ENCODE peak calls at places on chromosome 13, in eight cellular contexts. C is GM23338, K is stomach, D is sigmoid colon, T is HCT116, Y is K562, O is HepG2, Z is suprapubic skin. F is an unnamed sample. For H3K4me1, the result is how much of the 10 kb centered on the place peaks cover.

GRCh38 chr13:109256866-109257760 is 529.3 kb downstream of the IRS2 start:
- DNase-seq in C (peak), D (no peak), K (no peak), Y (no peak), T (peak), Z (no peak), O (peak), F (no peak)

GRCh38 chr13:21039097-21039800 is 22.1 kb downstream of the LATS2 start:
- DNase-seq in K (no peak), T (no peak), Z (no peak), C (no peak), Y (no peak), O (no peak), D (peak), F (no peak)

GRCh38 chr13:110949628-110950027 is 34.8 kb upstream of the ANKRD10 start:
- DNase-seq in O (no peak), T (no peak), C (no peak), K (no peak), D (no peak), Z (no peak), Y (no peak), F (no peak)

GRCh38 chr13:64074989-64075474 is 2659.4 kb upstream of the PCDH20 start:
- DNase-seq in K (peak), C (no peak), D (no peak), Z (no peak), Y (peak), T (no peak), O (peak), F (no peak)

GRCh38 chr13:111912453-111912866 is 154.5 kb upstream of the SOX1 start:
- DNase-seq in Y (no peak), T (no peak), O (no peak), D (peak), Z (peak), K (no peak), C (no peak), F (peak)

GRCh38 chr13:72506706-72507105 is 220.7 kb downstream of the MZT1 start:
- DNase-seq in C (no peak), K (no peak), T (no peak), Z (no peak), D (no peak), Y (no peak), O (no peak), F (no peak)

GRCh38 chr13:114021464-114022308 is 47.8 kb upstream of the C13orf46 start:
- DNase-seq in K (no peak), D (no peak), O (no peak), Y (no peak), C (no peak), Z (no peak), T (no peak), F (no peak)

GRCh38 chr13:81379183-81379582 is 1038.3 kb upstream of the SPRY2 start:
- DNase-seq in D (no peak), O (no peak), T (no peak), Y (no peak), C (no peak), K (no peak), Z (no peak), F (no peak)

GRCh38 chr13:110634558-110634957 is 19.2 kb downstream of the NAXD start:
- DNase-seq in D (no peak), Y (no peak), T (peak), Z (peak), K (no peak), O (no peak), C (no peak), F (no peak)

GRCh38 chr13:73984949-73985691 is 149.1 kb downstream of the KLF12 start:
- DNase-seq in D (no peak), O (no peak), Y (no peak), C (peak), K (no peak), Z (no peak), T (no peak), F (no peak)

GRCh38 chr13:107743983-107744382 is 471.4 kb downstream of the LIG4 start:
- DNase-seq in Y (no peak), O (no peak), C (no peak), D (no peak), K (no peak), Z (no peak), T (no peak), F (no peak)

GRCh38 chr13:35855531-35856019 is 275.6 kb downstream of the DCLK1 start:
- DNase-seq in T (peak), C (peak), Y (no peak), D (no peak), K (no peak), O (no peak), Z (no peak), F (no peak)

GRCh38 chr13:86825410-86825809 is 845.8 kb upstream of the SLITRK5 start:
- DNase-seq in Z (no peak), D (no peak), K (no peak), C (no peak), O (peak), Y (no peak), T (no peak), F (no peak)

GRCh38 chr13:79936368-79937136 is 404.4 kb downstream of the SPRY2 start:
- DNase-seq in D (no peak), O (peak), T (no peak), Y (no peak), K (no peak), Z (no peak), C (no peak), F (no peak)

GRCh38 chr13:71021810-71022422 is 845.1 kb downstream of the DACH1 start:
- DNase-seq in T (no peak), K (no peak), C (no peak), D (no peak), Z (no peak), Y (no peak), O (no peak), F (no peak)

GRCh38 chr13:104854698-104855097 is 1680.8 kb downstream of the EFNB2 start:
- DNase-seq in O (no peak), Z (no peak), Y (no peak), D (no peak), C (no peak), T (no peak), K (no peak), F (peak)

GRCh38 chr13:113789167-113789566 is 30.1 kb downstream of the TMEM255B start:
- DNase-seq in K (no peak), Z (no peak), T (no peak), Y (no peak), C (no peak), O (no peak), D (no peak), F (no peak)

GRCh38 chr13:35266412-35266811 is 210.1 kb downstream of the MAB21L1 start:
- DNase-seq in C (no peak), Y (no peak), T (no peak), D (no peak), Z (no peak), K (no peak), O (no peak), F (no peak)

GRCh38 chr13:40581277-40581579 is 85.2 kb downstream of the FOXO1 start:
- DNase-seq in K (no peak), O (no peak), C (no peak), D (no peak), T (no peak), Z (no peak), Y (no peak), F (no peak)

GRCh38 chr13:98214008-98214643 is 37.1 kb upstream of the RNF113B start:
- DNase-seq in K (no peak), Y (no peak), Z (no peak), T (no peak), D (no peak), O (no peak), C (no peak), F (no peak)

GRCh38 chr13:65783383-65783782 is 1446.8 kb downstream of the PCDH9 start:
- DNase-seq in T (no peak), Y (no peak), Z (no peak), K (no peak), C (no peak), O (no peak), D (no peak), F (peak)

GRCh38 chr13:89153941-89154340 is 1482.8 kb downstream of the SLITRK5 start:
- DNase-seq in Y (no peak), K (no peak), C (no peak), D (no peak), T (no peak), O (no peak), Z (no peak), F (no peak)

GRCh38 chr13:39894586-39894985 is 239.1 kb downstream of the COG6 start:
- DNase-seq in T (no peak), Z (no peak), D (no peak), K (no peak), O (no peak), Y (no peak), C (no peak), F (no peak)

GRCh38 chr13:48189122-48189521 is 43.9 kb upstream of the ITM2B start:
- DNase-seq in Z (no peak), D (no peak), Y (no peak), O (no peak), K (no peak), T (no peak), C (no peak), F (no peak)

GRCh38 chr13:21243045-21243842 is 66.8 kb downstream of the MRPL57 start:
- DNase-seq in O (no peak), Z (no peak), T (no peak), Y (peak), D (no peak), K (no peak), C (no peak), F (no peak)

GRCh38 chr13:75489502-75490263 is 7.7 kb upstream of the TBC1D4 start:
- DNase-seq in C (no peak), T (no peak), K (peak), O (peak), Z (no peak), D (no peak), Y (no peak), F (no peak)

GRCh38 chr13:61414686-61415664 is 674 bp downstream of the PCDH20 start:
- DNase-seq in C (peak), K (peak), D (peak), T (no peak), Y (no peak), O (peak), Z (no peak), F (peak)

GRCh38 chr13:59898066-59898465 is 265.7 kb downstream of the DIAPH3 start:
- DNase-seq in K (no peak), C (no peak), Z (no peak), O (no peak), Y (no peak), D (no peak), T (no peak), F (no peak)

GRCh38 chr13:104357672-104358314 is 1291.6 kb upstream of the SLC10A2 start:
- DNase-seq in Z (no peak), D (no peak), C (no peak), O (no peak), T (no peak), Y (no peak), K (no peak), F (no peak)

GRCh38 chr13:23949736-23950135 is 52.4 kb upstream of the C1QTNF9B start:
- DNase-seq in O (no peak), C (no peak), Y (no peak), T (no peak), K (no peak), D (no peak), Z (no peak), F (no peak)

GRCh38 chr13:33017410-33017929 is 1.2 kb downstream of the KL start:
- DNase-seq in O (peak), T (no peak), Z (no peak), D (peak), Y (peak), C (peak), K (peak), F (no peak)
- TF ChIP-seq POLR2AphosphoS5 in O (no peak), T (no peak), Z (no peak), D (peak), Y (no peak), C (no peak), K (peak), F (peak)

DNA sequence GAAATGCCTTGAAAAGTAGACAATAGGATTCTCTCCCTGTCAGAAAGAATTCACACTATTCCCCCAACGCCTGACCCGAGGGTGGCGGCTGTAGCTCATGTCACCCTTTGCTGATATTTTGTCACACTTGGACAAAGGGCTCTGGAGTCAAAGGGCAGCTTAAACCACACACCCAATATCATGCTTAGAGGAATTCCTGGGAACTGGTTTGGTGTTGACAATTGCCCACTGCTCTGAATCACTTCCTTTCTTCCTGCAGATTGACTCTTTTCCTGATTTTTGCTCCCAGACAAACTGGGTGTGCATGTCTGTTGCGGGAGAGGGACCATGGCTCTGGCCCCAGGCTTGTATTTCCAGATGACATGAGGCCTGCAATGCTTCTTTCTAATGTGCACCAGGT is 9.0 kb upstream of the SERP2 start:
- DNase-seq in Z (no peak), K (no peak), D (no peak), O (peak), T (peak), C (no peak), Y (no peak), F (no peak)
- H3K4me1 ChIP-seq in Z (under half), K (under half), D (under half), O (half or more), T (under half), C (under half), Y (under half), F (under half)

GRCh38 chr13:37680137-37680536 is 81.6 kb upstream of the POSTN start:
- DNase-seq in O (no peak), Y (no peak), K (no peak), D (no peak), Z (no peak), C (no peak), T (no peak), F (no peak)

GRCh38 chr13:37682496-37682895 is 83.9 kb upstream of the POSTN start:
- DNase-seq in O (no peak), D (no peak), C (no peak), T (no peak), Y (peak), Z (no peak), K (no peak), F (no peak)

GRCh38 chr13:37685206-37685605 is 86.6 kb upstream of the POSTN start:
- DNase-seq in O (no peak), C (no peak), K (no peak), D (no peak), T (no peak), Z (no peak), Y (no peak), F (no peak)

GRCh38 chr13:37679043-37679442 is 80.5 kb upstream of the POSTN start:
- DNase-seq in D (no peak), T (no peak), Z (no peak), O (no peak), Y (no peak), K (no peak), C (no peak), F (no peak)

DNA sequence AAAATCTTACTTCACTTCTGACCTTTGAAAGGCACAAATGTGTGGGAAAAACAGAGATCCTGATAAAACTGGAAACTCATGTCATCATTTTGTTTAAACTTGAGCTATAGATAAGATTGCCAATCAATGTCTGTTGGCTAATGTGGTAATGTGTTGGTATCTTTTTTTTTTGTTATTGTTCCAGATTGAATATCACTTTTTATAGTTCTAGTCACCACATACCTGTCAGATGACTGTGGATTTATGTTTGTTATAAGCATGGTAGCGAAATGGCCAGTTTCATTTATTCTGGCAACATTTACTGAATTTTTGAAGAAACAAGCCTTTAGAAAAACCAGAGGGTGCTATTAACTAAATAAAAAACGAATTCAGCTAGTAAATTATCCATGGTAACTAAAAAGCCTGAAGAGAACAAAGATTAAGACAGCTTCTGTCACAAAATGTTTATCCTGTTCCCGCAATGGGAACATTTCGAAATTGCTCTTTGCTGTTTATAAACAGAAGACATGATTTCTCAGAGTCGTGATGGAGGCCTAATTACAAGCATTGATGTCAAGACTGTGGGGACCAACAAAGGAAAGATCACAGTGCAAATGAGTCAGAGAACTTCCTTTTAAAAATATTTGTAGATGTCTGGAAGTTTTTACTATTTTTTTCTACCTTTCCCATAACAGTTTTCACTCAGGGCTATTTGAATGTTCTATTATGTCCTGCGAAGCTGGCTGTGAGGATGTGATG is 82.9 kb upstream of the POSTN start:
- DNase-seq in C (no peak), O (no peak), D (no peak), Y (no peak), Z (no peak), K (no peak), T (no peak), F (no peak)
- TF ChIP-seq POLR2AphosphoS5 in C (no peak), O (no peak), D (no peak), Y (no peak), Z (no peak), K (peak), T (no peak), F (no peak)

GRCh38 chr13:52651880-52652169 is 811 bp upstream of the SUGT1 start:
- DNase-seq in K (no peak), C (no peak), D (no peak), Y (no peak), Z (no peak), T (no peak), O (no peak), F (no peak)

GRCh38 chr13:52646967-52647366 is 4.7 kb downstream of the HNRNPA1L2 start:
- DNase-seq in Z (no peak), K (no peak), D (no peak), O (no peak), Y (no peak), C (no peak), T (no peak), F (no peak)

GRCh38 chr13:52650731-52651130 is 1.9 kb upstream of the SUGT1 start:
- DNase-seq in Z (no peak), K (no peak), Y (peak), C (no peak), T (no peak), D (no peak), O (no peak), F (no peak)

GRCh38 chr13:52652170-52652979 is at the start of gene SUGT1:
- DNase-seq in Z (peak), O (peak), K (peak), T (peak), Y (peak), D (peak), C (peak), F (peak)

GRCh38 chr13:52652980-52653303 is 306 bp downstream of the SUGT1 start:
- DNase-seq in T (no peak), O (no peak), Y (no peak), K (no peak), C (no peak), D (peak), Z (no peak), F (no peak)
- H3K4me1 ChIP-seq in T (under half), O (under half), Y (under half), K (under half), C (under half), D (under half), Z (under half), F (under half)

GRCh38 chr13:49791753-49792549 is 531 bp downstream of the KPNA3 start:
- DNase-seq in Z (no peak), K (peak), C (peak), T (no peak), D (peak), Y (peak), O (no peak), F (peak)
- TF ChIP-seq POLR2AphosphoS5 in Z (no peak), K (no peak), C (no peak), T (no peak), D (peak), Y (no peak), O (no peak), F (peak)

GRCh38 chr13:30830638-30830965 is 75.5 kb upstream of the MEDAG start:
- DNase-seq in C (no peak), D (no peak), T (peak), K (no peak), Z (no peak), Y (no peak), O (no peak), F (no peak)

GRCh38 chr13:30829788-30830637 is 76.1 kb upstream of the MEDAG start:
- DNase-seq in D (no peak), Z (no peak), T (no peak), O (peak), C (no peak), Y (no peak), K (no peak), F (no peak)

GRCh38 chr13:30832845-30833332 is 73.2 kb upstream of the MEDAG start:
- DNase-seq in Y (peak), O (peak), Z (no peak), C (peak), D (no peak), K (peak), T (peak), F (no peak)

GRCh38 chr13:30831515-30831914 is 74.6 kb upstream of the MEDAG start:
- DNase-seq in O (peak), D (no peak), K (no peak), Y (no peak), Z (no peak), C (no peak), T (no peak), F (no peak)

DNA sequence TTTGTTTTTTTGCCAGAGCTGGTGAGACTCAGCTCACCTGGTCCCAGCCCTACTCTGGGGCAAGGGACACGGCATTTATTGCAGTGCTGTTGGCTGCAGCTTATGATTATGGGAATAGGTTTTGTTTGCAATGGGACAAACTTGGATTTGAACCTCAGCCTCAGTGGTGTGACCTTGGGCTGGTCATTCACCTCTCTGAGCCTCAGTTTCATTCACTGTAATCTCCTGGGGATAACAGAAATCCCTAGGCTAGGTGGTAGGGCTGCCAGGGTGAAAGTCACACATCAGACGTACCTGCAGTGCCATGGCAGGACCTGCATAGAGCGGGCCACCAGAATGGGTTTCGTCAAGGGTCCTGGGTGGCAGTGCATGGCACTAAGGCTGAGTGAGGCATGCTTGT is 73.7 kb upstream of the MEDAG start:
- DNase-seq in O (no peak), C (no peak), K (no peak), Y (no peak), T (no peak), D (no peak), Z (no peak), F (no peak)
- H3K4me1 ChIP-seq in O (half or more), C (under half), K (under half), Y (under half), T (half or more), D (under half), Z (under half), F (under half)